ENCODE peak calls at places on chromosomes 2 and 18, in four cellular contexts. One of them, this sample, is unnamed.

GRCh38 chr2:103119352-103119751 is 357.5 kb downstream of the TMEM182 start:
- DNase-seq in colonic mucosa: no peak
- DNase-seq in NCI-H748 treated with DMSO at 0.1 percent for 48 hours: no peak
- DNase-seq in uterus: no peak
- DNase-seq in this sample: no peak

GRCh38 chr18:30135938-30136337 is 906.6 kb downstream of the DSC3 start:
- DNase-seq in colonic mucosa: no peak
- DNase-seq in NCI-H748 treated with DMSO at 0.1 percent for 48 hours: no peak
- DNase-seq in uterus: no peak
- DNase-seq in this sample: no peak

GRCh38 chr2:40284797-40285196 is 167.1 kb downstream of the SLC8A1 start:
- DNase-seq in colonic mucosa: no peak
- DNase-seq in NCI-H748 treated with DMSO at 0.1 percent for 48 hours: no peak
- DNase-seq in uterus: no peak
- DNase-seq in this sample: no peak

GRCh38 chr2:176117823-176118376 is 1.3 kb downstream of the HOXD10 start:
- DNase-seq in colonic mucosa: no peak
- DNase-seq in NCI-H748 treated with DMSO at 0.1 percent for 48 hours: no peak
- DNase-seq in uterus: no peak
- DNase-seq in this sample: no peak

GRCh38 chr18:41378628-41379027 is 576.4 kb upstream of the PIK3C3 start:
- DNase-seq in colonic mucosa: no peak
- DNase-seq in NCI-H748 treated with DMSO at 0.1 percent for 48 hours: peak
- DNase-seq in uterus: no peak
- DNase-seq in this sample: peak

GRCh38 chr2:7671312-7671711 is 754.1 kb downstream of the RNF144A start:
- DNase-seq in colonic mucosa: no peak
- DNase-seq in NCI-H748 treated with DMSO at 0.1 percent for 48 hours: no peak
- DNase-seq in uterus: peak
- DNase-seq in this sample: no peak

GRCh38 chr2:12303181-12304030 is 413.3 kb upstream of the TRIB2 start:
- DNase-seq in colonic mucosa: no peak
- DNase-seq in NCI-H748 treated with DMSO at 0.1 percent for 48 hours: no peak
- DNase-seq in uterus: no peak
- DNase-seq in this sample: peak

GRCh38 chr2:150303281-150303680 is 184.2 kb downstream of the RND3 start:
- DNase-seq in colonic mucosa: no peak
- DNase-seq in NCI-H748 treated with DMSO at 0.1 percent for 48 hours: no peak
- DNase-seq in uterus: no peak
- DNase-seq in this sample: no peak

GRCh38 chr2:69296421-69296820 is 90.6 kb downstream of the GFPT1 start:
- DNase-seq in colonic mucosa: no peak
- DNase-seq in NCI-H748 treated with DMSO at 0.1 percent for 48 hours: no peak
- DNase-seq in uterus: no peak
- DNase-seq in this sample: no peak

GRCh38 chr2:98534761-98535160 is 73.6 kb downstream of the COA5 start:
- DNase-seq in colonic mucosa: no peak
- DNase-seq in NCI-H748 treated with DMSO at 0.1 percent for 48 hours: no peak
- DNase-seq in uterus: no peak
- DNase-seq in this sample: no peak

GRCh38 chr2:141380625-141381012 is 750.2 kb downstream of the LRP1B start:
- DNase-seq in colonic mucosa: no peak
- DNase-seq in NCI-H748 treated with DMSO at 0.1 percent for 48 hours: no peak
- DNase-seq in uterus: no peak
- DNase-seq in this sample: no peak

GRCh38 chr2:194706179-194706578 is 950.8 kb upstream of the SLC39A10 start:
- DNase-seq in colonic mucosa: no peak
- DNase-seq in NCI-H748 treated with DMSO at 0.1 percent for 48 hours: no peak
- DNase-seq in uterus: no peak
- DNase-seq in this sample: peak

GRCh38 chr2:127525692-127526141 is 572 bp downstream of the IWS1 start:
- DNase-seq in colonic mucosa: peak
- DNase-seq in NCI-H748 treated with DMSO at 0.1 percent for 48 hours: no peak
- DNase-seq in uterus: no peak
- DNase-seq in this sample: peak

GRCh38 chr2:165440367-165440766 is 29.1 kb upstream of the CSRNP3 start:
- DNase-seq in colonic mucosa: no peak
- DNase-seq in NCI-H748 treated with DMSO at 0.1 percent for 48 hours: no peak
- DNase-seq in uterus: no peak
- DNase-seq in this sample: no peak

GRCh38 chr2:183166210-183166609 is 42.0 kb downstream of the NUP35 start:
- DNase-seq in colonic mucosa: no peak
- DNase-seq in NCI-H748 treated with DMSO at 0.1 percent for 48 hours: no peak
- DNase-seq in uterus: no peak
- DNase-seq in this sample: no peak

GRCh38 chr2:30675758-30676157 is 131.5 kb downstream of the CAPN13 start:
- DNase-seq in colonic mucosa: no peak
- DNase-seq in NCI-H748 treated with DMSO at 0.1 percent for 48 hours: no peak
- DNase-seq in uterus: no peak
- DNase-seq in this sample: no peak

GRCh38 chr2:9300829-9301453 is 94.3 kb downstream of the ASAP2 start:
- DNase-seq in colonic mucosa: no peak
- DNase-seq in NCI-H748 treated with DMSO at 0.1 percent for 48 hours: no peak
- DNase-seq in uterus: no peak
- DNase-seq in this sample: peak

GRCh38 chr2:444937-445884 is 157.3 kb upstream of the ALKAL2 start:
- DNase-seq in colonic mucosa: no peak
- DNase-seq in NCI-H748 treated with DMSO at 0.1 percent for 48 hours: no peak
- DNase-seq in uterus: no peak
- DNase-seq in this sample: no peak

GRCh38 chr2:28355521-28356094 is 37.0 kb upstream of the FOSL2 start:
- DNase-seq in colonic mucosa: no peak
- DNase-seq in NCI-H748 treated with DMSO at 0.1 percent for 48 hours: no peak
- DNase-seq in uterus: peak
- DNase-seq in this sample: no peak

GRCh38 chr2:168545439-168546082 is 89.5 kb downstream of the CERS6 start:
- DNase-seq in colonic mucosa: peak
- DNase-seq in NCI-H748 treated with DMSO at 0.1 percent for 48 hours: peak
- DNase-seq in uterus: no peak
- DNase-seq in this sample: peak

GRCh38 chr18:80192653-80193385 is 54.5 kb downstream of the PARD6G start:
- DNase-seq in colonic mucosa: no peak
- DNase-seq in NCI-H748 treated with DMSO at 0.1 percent for 48 hours: no peak
- DNase-seq in uterus: no peak
- DNase-seq in this sample: no peak

GRCh38 chr2:44972771-44973535 is 31.5 kb downstream of the SIX3 start:
- DNase-seq in colonic mucosa: no peak
- DNase-seq in NCI-H748 treated with DMSO at 0.1 percent for 48 hours: peak
- DNase-seq in uterus: no peak
- DNase-seq in this sample: no peak

GRCh38 chr2:96872591-96873349 is 2.9 kb upstream of the SEMA4C start:
- DNase-seq in colonic mucosa: no peak
- DNase-seq in NCI-H748 treated with DMSO at 0.1 percent for 48 hours: no peak
- DNase-seq in uterus: no peak
- DNase-seq in this sample: peak

GRCh38 chr2:138395565-138396306 is 105.8 kb upstream of the SPOPL start:
- DNase-seq in colonic mucosa: no peak
- DNase-seq in NCI-H748 treated with DMSO at 0.1 percent for 48 hours: no peak
- DNase-seq in uterus: no peak
- DNase-seq in this sample: peak

GRCh38 chr2:46849741-46850474 is 65.7 kb downstream of the MCFD2 start:
- DNase-seq in colonic mucosa: peak
- DNase-seq in NCI-H748 treated with DMSO at 0.1 percent for 48 hours: no peak
- DNase-seq in uterus: peak
- DNase-seq in this sample: peak

GRCh38 chr2:151481744-151482143 is 72.0 kb downstream of the RIF1 start:
- DNase-seq in colonic mucosa: no peak
- DNase-seq in NCI-H748 treated with DMSO at 0.1 percent for 48 hours: no peak
- DNase-seq in uterus: no peak
- DNase-seq in this sample: no peak

GRCh38 chr18:49399003-49399402 is 61.4 kb downstream of the DYM start:
- DNase-seq in colonic mucosa: no peak
- DNase-seq in NCI-H748 treated with DMSO at 0.1 percent for 48 hours: no peak
- DNase-seq in uterus: no peak
- DNase-seq in this sample: peak

GRCh38 chr2:111975053-111975552 is 76.7 kb downstream of the MERTK start:
- DNase-seq in colonic mucosa: no peak
- DNase-seq in NCI-H748 treated with DMSO at 0.1 percent for 48 hours: no peak
- DNase-seq in uterus: no peak
- DNase-seq in this sample: peak

GRCh38 chr18:5961097-5961827 is 65.9 kb upstream of the TMEM200C start:
- DNase-seq in colonic mucosa: no peak
- DNase-seq in NCI-H748 treated with DMSO at 0.1 percent for 48 hours: no peak
- DNase-seq in uterus: no peak
- DNase-seq in this sample: no peak

GRCh38 chr18:51437280-51438271 is 240.1 kb upstream of the MEX3C start:
- DNase-seq in colonic mucosa: no peak
- DNase-seq in NCI-H748 treated with DMSO at 0.1 percent for 48 hours: peak
- DNase-seq in uterus: no peak
- DNase-seq in this sample: peak

GRCh38 chr2:97011977-97012569 is 25.7 kb upstream of the FAM178B start:
- DNase-seq in colonic mucosa: no peak
- DNase-seq in NCI-H748 treated with DMSO at 0.1 percent for 48 hours: peak
- DNase-seq in uterus: no peak
- DNase-seq in this sample: peak

GRCh38 chr2:196592331-196592911 is 47.1 kb upstream of the CCDC150 start:
- DNase-seq in colonic mucosa: peak
- DNase-seq in NCI-H748 treated with DMSO at 0.1 percent for 48 hours: peak
- DNase-seq in uterus: no peak
- DNase-seq in this sample: no peak

GRCh38 chr2:152421521-152422367 is 86.8 kb downstream of the FMNL2 start:
- DNase-seq in colonic mucosa: peak
- DNase-seq in NCI-H748 treated with DMSO at 0.1 percent for 48 hours: no peak
- DNase-seq in uterus: peak
- DNase-seq in this sample: peak

GRCh38 chr18:2921778-2922177 is 75.0 kb downstream of the EMILIN2 start:
- DNase-seq in colonic mucosa: peak
- DNase-seq in NCI-H748 treated with DMSO at 0.1 percent for 48 hours: no peak
- DNase-seq in uterus: peak
- DNase-seq in this sample: no peak

GRCh38 chr2:238069021-238069709 is 8.4 kb downstream of the SCLY start:
- DNase-seq in colonic mucosa: no peak
- DNase-seq in NCI-H748 treated with DMSO at 0.1 percent for 48 hours: no peak
- DNase-seq in uterus: no peak
- DNase-seq in this sample: no peak

GRCh38 chr18:58135806-58136331 is 91.8 kb downstream of the NEDD4L start:
- DNase-seq in colonic mucosa: peak
- DNase-seq in NCI-H748 treated with DMSO at 0.1 percent for 48 hours: peak
- DNase-seq in uterus: peak
- DNase-seq in this sample: peak

GRCh38 chr2:118786691-118787090 is 60.8 kb downstream of the EN1 start:
- DNase-seq in colonic mucosa: no peak
- DNase-seq in NCI-H748 treated with DMSO at 0.1 percent for 48 hours: no peak
- DNase-seq in uterus: no peak
- DNase-seq in this sample: no peak

GRCh38 chr18:27110319-27110718 is 74.8 kb downstream of the CHST9 start:
- DNase-seq in colonic mucosa: no peak
- DNase-seq in NCI-H748 treated with DMSO at 0.1 percent for 48 hours: no peak
- DNase-seq in uterus: no peak
- DNase-seq in this sample: no peak

GRCh38 chr2:70765507-70765906 is 2.5 kb downstream of the ADD2 start:
- DNase-seq in colonic mucosa: no peak
- DNase-seq in NCI-H748 treated with DMSO at 0.1 percent for 48 hours: no peak
- DNase-seq in uterus: no peak
- DNase-seq in this sample: no peak

This sample was measured in bronchial epithelial cell.